ENCODE peak calls at places on chromosomes 4 and X, in six cellular contexts. S is cardiac fibroblast, D is ascending aorta, E is suprapubic skin, B is breast epithelium, X is kidney. U is an unnamed sample.

GRCh38 chrX:109709129-109709631 is 23.9 kb downstream of the ACSL4 start:
- DNase-seq in S (peak; percentile 59), D (no peak), E (no peak), B (no peak), X (no peak), U (no peak)

GRCh38 chr4:31169851-31170250 is 449.7 kb downstream of the PCDH7 start:
- DNase-seq in S (no peak), D (no peak), E (no peak), B (no peak), X (no peak), U (no peak)

GRCh38 chr4:183657564-183657963 is 1.4 kb downstream of the RWDD4 start:
- DNase-seq in S (no peak), D (no peak), E (no peak), B (no peak), X (no peak), U (no peak)

GRCh38 chr4:17786567-17786966 is 5.1 kb upstream of the FAM184B start:
- DNase-seq in S (no peak), D (no peak), E (no peak), B (no peak), X (no peak), U (no peak)

GRCh38 chr4:15990570-15991285 is 27.8 kb upstream of the FGFBP2 start:
- DNase-seq in S (no peak), D (no peak), E (no peak), B (no peak), X (no peak), U (no peak)

GRCh38 chr4:155408796-155409195 is 32.0 kb upstream of the MAP9 start:
- DNase-seq in S (no peak), D (no peak), E (no peak), B (no peak), X (no peak), U (no peak)

GRCh38 chr4:85932371-85933305 is 427.2 kb downstream of the MAPK10 start:
- DNase-seq in S (peak; percentile 62), D (no peak), E (no peak), B (no peak), X (peak; percentile 70), U (no peak)

GRCh38 chr4:10082459-10083272 is 33.9 kb downstream of the WDR1 start:
- DNase-seq in S (no peak), D (no peak), E (peak; percentile 54), B (peak; percentile 36), X (peak; percentile 51), U (no peak)

GRCh38 chr4:85725727-85726170 is 250.8 kb downstream of the ARHGAP24 start:
- DNase-seq in S (peak; percentile 77), D (no peak), E (no peak), B (no peak), X (peak; percentile 65), U (no peak)

GRCh38 chrX:15475021-15475420 is 18.1 kb downstream of the PIR start:
- DNase-seq in S (peak; percentile 27), D (no peak), E (no peak), B (no peak), X (no peak), U (peak; percentile 54)

GRCh38 chr4:83828601-83829000 is 292.7 kb downstream of the GPAT3 start:
- DNase-seq in S (no peak), D (no peak), E (no peak), B (no peak), X (no peak), U (no peak)

GRCh38 chrX:120244395-120244734 is 6.2 kb upstream of the ZBTB33 start:
- DNase-seq in S (no peak), D (no peak), E (no peak), B (no peak), X (no peak), U (no peak)

GRCh38 chrX:44903107-44903506 is 30.1 kb downstream of the KDM6A start:
- DNase-seq in S (peak; percentile 34), D (no peak), E (no peak), B (no peak), X (no peak), U (no peak)

GRCh38 chrX:151765026-151765425 is 30.5 kb downstream of the CNGA2 start:
- DNase-seq in S (no peak), D (no peak), E (no peak), B (no peak), X (no peak), U (no peak)

GRCh38 chr4:93065790-93066189 is 762.0 kb downstream of the GRID2 start:
- DNase-seq in S (no peak), D (no peak), E (no peak), B (no peak), X (no peak), U (no peak)

GRCh38 chr4:178198691-178199090 is 756.5 kb upstream of the AGA start:
- DNase-seq in S (no peak), D (no peak), E (no peak), B (no peak), X (no peak), U (no peak)

GRCh38 chr4:23388699-23389395 is 501.0 kb downstream of the PPARGC1A start:
- DNase-seq in S (no peak), D (no peak), E (no peak), B (no peak), X (no peak), U (no peak)

GRCh38 chr4:103272174-103272573 is 74.0 kb upstream of the CENPE start:
- DNase-seq in S (no peak), D (no peak), E (no peak), B (no peak), X (no peak), U (no peak)

GRCh38 chr4:67332627-67333026 is 212.7 kb downstream of the CENPC start:
- DNase-seq in S (no peak), D (no peak), E (no peak), B (no peak), X (no peak), U (peak; percentile 2)

GRCh38 chrX:119045884-119046283 is 26.9 kb upstream of the CT47C1 start:
- DNase-seq in S (no peak), D (no peak), E (no peak), B (no peak), X (no peak), U (no peak)

GRCh38 chr4:177861551-177862094 is 419.4 kb upstream of the AGA start:
- DNase-seq in S (no peak), D (no peak), E (no peak), B (no peak), X (peak; percentile 61), U (no peak)

GRCh38 chrX:133375558-133376340 is 39.5 kb downstream of the GPC4 start:
- DNase-seq in S (no peak), D (no peak), E (no peak), B (no peak), X (no peak), U (no peak)

GRCh38 chr4:133484287-133484686 is 335.2 kb downstream of the PCDH10 start:
- DNase-seq in S (no peak), D (no peak), E (no peak), B (no peak), X (no peak), U (no peak)

GRCh38 chr4:175806741-175807140 is 5.3 kb downstream of the GPM6A start:
- DNase-seq in S (no peak), D (no peak), E (no peak), B (no peak), X (no peak), U (no peak)

DNA sequence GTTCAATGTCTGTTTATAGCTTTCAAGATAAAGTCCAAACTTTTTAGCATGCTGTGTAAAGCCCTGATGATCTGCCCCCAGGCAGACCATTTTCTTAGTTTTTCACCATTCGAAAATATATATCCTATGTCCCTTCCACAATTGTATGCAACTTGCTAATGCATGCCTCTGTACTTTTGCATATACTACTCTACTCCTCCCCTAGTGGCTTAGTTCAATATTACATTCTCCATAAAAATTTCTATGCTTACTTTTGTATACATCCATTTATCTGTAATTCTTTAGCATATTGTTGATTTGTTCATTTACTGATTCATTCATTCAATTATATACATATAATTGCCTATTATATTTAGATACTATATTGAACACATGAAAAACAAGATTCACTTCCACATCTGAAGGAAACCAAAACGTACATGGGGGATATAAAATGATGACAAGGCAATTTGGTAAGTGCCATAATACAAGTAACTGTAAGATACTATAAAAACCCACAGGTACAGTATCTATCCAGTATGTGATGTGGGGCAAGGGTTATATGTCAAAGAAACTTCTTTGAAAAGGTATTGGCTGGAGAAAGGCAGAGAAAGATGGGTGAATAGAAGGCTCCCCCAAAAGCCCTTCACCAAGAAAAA is 902.5 kb downstream of the FAM133A start:
- DNase-seq in S (no peak), D (no peak), E (no peak), B (no peak), X (no peak), U (no peak)
- TF ChIP-seq CTCF in S (no peak), D (no peak), E (no peak), B (no peak), X (no peak), U (no peak)

GRCh38 chr4:5784960-5785611 is 74.1 kb downstream of the EVC start:
- DNase-seq in S (peak; percentile 34), D (no peak), E (no peak), B (no peak), X (peak; percentile 35), U (no peak)
- TF ChIP-seq CTCF in S (no peak), D (no peak), E (no peak), B (no peak), X (no peak), U (no peak)

GRCh38 chr4:37157403-37158167 is 87.0 kb upstream of the NWD2 start:
- DNase-seq in S (no peak), D (no peak), E (no peak), B (no peak), X (no peak), U (no peak)
- TF ChIP-seq CTCF in S (no peak), D (no peak), E (no peak), B (no peak), X (no peak), U (no peak)

GRCh38 chr4:150582101-150582565 is at the start of gene MAB21L2:
- DNase-seq in S (no peak), D (no peak), E (no peak), B (no peak), X (no peak), U (no peak)
- TF ChIP-seq CTCF in S (no peak), D (no peak), E (no peak), B (no peak), X (no peak), U (no peak)